ENCODE peak calls at places on chromosomes 12 and 14, in eight cellular contexts. One of them, this sample, is unnamed.

GRCh38 chr14:31194661-31195060 is 12.9 kb downstream of the HECTD1 start:
- DNase-seq in SK-N-SH: no peak
- DNase-seq in HCT116: no peak
- DNase-seq in GM12878: no peak
- DNase-seq in HepG2: no peak
- DNase-seq in K562: no peak
- DNase-seq in H1: no peak
- DNase-seq in endothelial cell of umbilical vein: no peak
- DNase-seq in this sample: no peak

GRCh38 chr12:66742508-66743367 is 63.9 kb upstream of the GRIP1 start:
- DNase-seq in SK-N-SH: no peak
- DNase-seq in HCT116: no peak
- DNase-seq in GM12878: no peak
- DNase-seq in HepG2: no peak
- DNase-seq in K562: no peak
- DNase-seq in H1: no peak
- DNase-seq in endothelial cell of umbilical vein: no peak
- DNase-seq in this sample: no peak

GRCh38 chr14:65277580-65278270 is 134.8 kb upstream of the FUT8 start:
- DNase-seq in SK-N-SH: no peak
- DNase-seq in HCT116: no peak
- DNase-seq in GM12878: no peak
- DNase-seq in HepG2: no peak
- DNase-seq in K562: no peak
- DNase-seq in H1: no peak
- DNase-seq in endothelial cell of umbilical vein: no peak
- DNase-seq in this sample: no peak

GRCh38 chr12:124279846-124280360 is 15.0 kb upstream of the RFLNA start:
- DNase-seq in SK-N-SH: no peak
- DNase-seq in HCT116: no peak
- DNase-seq in GM12878: no peak
- DNase-seq in HepG2: no peak
- DNase-seq in K562: no peak
- DNase-seq in H1: no peak
- DNase-seq in endothelial cell of umbilical vein: peak
- DNase-seq in this sample: no peak

GRCh38 chr14:96888593-96888992 is 91.4 kb downstream of the VRK1 start:
- DNase-seq in SK-N-SH: no peak
- DNase-seq in HCT116: no peak
- DNase-seq in GM12878: no peak
- DNase-seq in HepG2: no peak
- DNase-seq in K562: no peak
- DNase-seq in H1: no peak
- DNase-seq in endothelial cell of umbilical vein: no peak
- DNase-seq in this sample: no peak

GRCh38 chr12:53670966-53671365 is 4.9 kb downstream of the ATP5MC2 start:
- DNase-seq in SK-N-SH: no peak
- DNase-seq in HCT116: no peak
- DNase-seq in GM12878: no peak
- DNase-seq in HepG2: no peak
- DNase-seq in K562: no peak
- DNase-seq in H1: no peak
- DNase-seq in endothelial cell of umbilical vein: no peak
- DNase-seq in this sample: no peak

GRCh38 chr12:3464561-3464960 is 26.4 kb upstream of the PRMT8 start:
- DNase-seq in SK-N-SH: no peak
- DNase-seq in HCT116: peak
- DNase-seq in GM12878: no peak
- DNase-seq in HepG2: no peak
- DNase-seq in K562: peak
- DNase-seq in H1: no peak
- DNase-seq in endothelial cell of umbilical vein: no peak
- DNase-seq in this sample: no peak

GRCh38 chr12:6962285-6963015 is 8.0 kb downstream of the PHB2 start:
- DNase-seq in SK-N-SH: peak
- DNase-seq in HCT116: no peak
- DNase-seq in GM12878: no peak
- DNase-seq in HepG2: no peak
- DNase-seq in K562: peak
- DNase-seq in H1: no peak
- DNase-seq in endothelial cell of umbilical vein: no peak
- DNase-seq in this sample: peak

GRCh38 chr12:109773384-109774011 is 59.7 kb downstream of the TRPV4 start:
- DNase-seq in SK-N-SH: no peak
- DNase-seq in HCT116: no peak
- DNase-seq in GM12878: no peak
- DNase-seq in HepG2: no peak
- DNase-seq in K562: no peak
- DNase-seq in H1: no peak
- DNase-seq in endothelial cell of umbilical vein: no peak
- DNase-seq in this sample: no peak

GRCh38 chr14:88986146-88986841 is 161.8 kb downstream of the TTC8 start:
- DNase-seq in SK-N-SH: peak
- DNase-seq in HCT116: peak
- DNase-seq in GM12878: no peak
- DNase-seq in HepG2: no peak
- DNase-seq in K562: no peak
- DNase-seq in H1: no peak
- DNase-seq in endothelial cell of umbilical vein: no peak
- DNase-seq in this sample: no peak

GRCh38 chr12:108623577-108623976 is 10.1 kb downstream of the SELPLG start:
- DNase-seq in SK-N-SH: no peak
- DNase-seq in HCT116: no peak
- DNase-seq in GM12878: no peak
- DNase-seq in HepG2: no peak
- DNase-seq in K562: no peak
- DNase-seq in H1: no peak
- DNase-seq in endothelial cell of umbilical vein: no peak
- DNase-seq in this sample: no peak

GRCh38 chr14:61468063-61468825 is 146.9 kb downstream of the PRKCH start:
- DNase-seq in SK-N-SH: no peak
- DNase-seq in HCT116: no peak
- DNase-seq in GM12878: no peak
- DNase-seq in HepG2: no peak
- DNase-seq in K562: no peak
- DNase-seq in H1: no peak
- DNase-seq in endothelial cell of umbilical vein: no peak
- DNase-seq in this sample: no peak

GRCh38 chr12:86683568-86683991 is 427.4 kb upstream of the MGAT4C start:
- DNase-seq in SK-N-SH: no peak
- DNase-seq in HCT116: no peak
- DNase-seq in GM12878: no peak
- DNase-seq in HepG2: no peak
- DNase-seq in K562: no peak
- DNase-seq in H1: no peak
- DNase-seq in endothelial cell of umbilical vein: no peak
- DNase-seq in this sample: no peak

GRCh38 chr12:131784909-131785762 is 43.1 kb upstream of the MMP17 start:
- DNase-seq in SK-N-SH: no peak
- DNase-seq in HCT116: no peak
- DNase-seq in GM12878: no peak
- DNase-seq in HepG2: no peak
- DNase-seq in K562: no peak
- DNase-seq in H1: no peak
- DNase-seq in endothelial cell of umbilical vein: no peak
- DNase-seq in this sample: peak

GRCh38 chr12:54988402-54989054 is 4.0 kb upstream of the TESPA1 start:
- DNase-seq in SK-N-SH: no peak
- DNase-seq in HCT116: no peak
- DNase-seq in GM12878: no peak
- DNase-seq in HepG2: no peak
- DNase-seq in K562: peak
- DNase-seq in H1: no peak
- DNase-seq in endothelial cell of umbilical vein: peak
- DNase-seq in this sample: no peak

GRCh38 chr12:124309744-124310143 is 14.9 kb downstream of the RFLNA start:
- DNase-seq in SK-N-SH: no peak
- DNase-seq in HCT116: no peak
- DNase-seq in GM12878: no peak
- DNase-seq in HepG2: no peak
- DNase-seq in K562: no peak
- DNase-seq in H1: no peak
- DNase-seq in endothelial cell of umbilical vein: no peak
- DNase-seq in this sample: no peak

GRCh38 chr14:71680733-71681387 is 251.4 kb upstream of the RGS6 start:
- DNase-seq in SK-N-SH: no peak
- DNase-seq in HCT116: no peak
- DNase-seq in GM12878: no peak
- DNase-seq in HepG2: no peak
- DNase-seq in K562: no peak
- DNase-seq in H1: peak
- DNase-seq in endothelial cell of umbilical vein: no peak
- DNase-seq in this sample: peak

GRCh38 chr12:130506844-130507243 is 169.2 kb downstream of the PIWIL1 start:
- DNase-seq in SK-N-SH: no peak
- DNase-seq in HCT116: no peak
- DNase-seq in GM12878: no peak
- DNase-seq in HepG2: no peak
- DNase-seq in K562: peak
- DNase-seq in H1: no peak
- DNase-seq in endothelial cell of umbilical vein: no peak
- DNase-seq in this sample: no peak

DNA sequence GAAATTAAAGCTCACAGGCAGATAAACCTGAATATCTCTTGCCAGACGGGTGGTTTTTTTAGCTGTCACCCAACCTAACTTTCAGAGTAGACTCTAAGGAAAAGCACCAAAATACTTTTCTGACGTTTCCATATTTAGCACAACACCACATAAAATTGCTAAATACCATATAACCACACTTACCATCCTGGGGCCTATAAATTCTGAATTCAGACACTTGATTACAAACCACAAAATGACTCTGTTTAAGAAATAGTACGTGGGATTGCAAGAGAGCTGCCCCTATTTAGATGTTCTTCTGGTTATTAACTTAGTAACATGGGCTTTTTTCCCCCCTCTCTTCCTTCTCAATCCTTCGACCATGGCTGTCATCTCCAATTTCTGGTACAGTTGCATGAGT is 287.8 kb downstream of the BMP4 start:
- DNase-seq in SK-N-SH: no peak
- DNase-seq in HCT116: no peak
- DNase-seq in GM12878: no peak
- DNase-seq in HepG2: no peak
- DNase-seq in K562: no peak
- DNase-seq in H1: no peak
- DNase-seq in endothelial cell of umbilical vein: no peak
- DNase-seq in this sample: no peak
- H3K4me2 ChIP-seq in SK-N-SH: no peak
- H3K4me2 ChIP-seq in HCT116: no peak
- H3K4me2 ChIP-seq in GM12878: no peak
- H3K4me2 ChIP-seq in HepG2: no peak
- H3K4me2 ChIP-seq in K562: no peak
- H3K4me2 ChIP-seq in H1: no peak
- H3K4me2 ChIP-seq in endothelial cell of umbilical vein: no peak
- H3K4me2 ChIP-seq in this sample: no peak

GRCh38 chr14:101001311-101002069 is 98.0 kb upstream of the RTL1 start:
- DNase-seq in SK-N-SH: no peak
- DNase-seq in HCT116: no peak
- DNase-seq in GM12878: no peak
- DNase-seq in HepG2: no peak
- DNase-seq in K562: no peak
- DNase-seq in H1: no peak
- DNase-seq in endothelial cell of umbilical vein: no peak
- DNase-seq in this sample: no peak
- TF ChIP-seq POLR2AphosphoS5 in SK-N-SH: no peak
- TF ChIP-seq POLR2AphosphoS5 in HCT116: no peak
- TF ChIP-seq POLR2AphosphoS5 in GM12878: no peak
- TF ChIP-seq POLR2AphosphoS5 in HepG2: no peak
- TF ChIP-seq POLR2AphosphoS5 in K562: no peak
- TF ChIP-seq POLR2AphosphoS5 in H1: no peak
- TF ChIP-seq POLR2AphosphoS5 in endothelial cell of umbilical vein: no peak
- TF ChIP-seq POLR2AphosphoS5 in this sample: no peak

GRCh38 chr12:87689196-87689595 is 340.0 kb downstream of the C12orf50 start:
- DNase-seq in SK-N-SH: no peak
- DNase-seq in HCT116: no peak
- DNase-seq in GM12878: no peak
- DNase-seq in HepG2: no peak
- DNase-seq in K562: no peak
- DNase-seq in H1: no peak
- DNase-seq in endothelial cell of umbilical vein: no peak
- DNase-seq in this sample: no peak

GRCh38 chr12:87690236-87690810 is 338.9 kb downstream of the C12orf50 start:
- DNase-seq in SK-N-SH: no peak
- DNase-seq in HCT116: no peak
- DNase-seq in GM12878: no peak
- DNase-seq in HepG2: no peak
- DNase-seq in K562: no peak
- DNase-seq in H1: no peak
- DNase-seq in endothelial cell of umbilical vein: no peak
- DNase-seq in this sample: no peak

GRCh38 chr12:87685696-87686095 is 343.5 kb downstream of the C12orf50 start:
- DNase-seq in SK-N-SH: no peak
- DNase-seq in HCT116: no peak
- DNase-seq in GM12878: no peak
- DNase-seq in HepG2: no peak
- DNase-seq in K562: no peak
- DNase-seq in H1: no peak
- DNase-seq in endothelial cell of umbilical vein: no peak
- DNase-seq in this sample: no peak

GRCh38 chr12:87687362-87687761 is 341.8 kb downstream of the C12orf50 start:
- DNase-seq in SK-N-SH: no peak
- DNase-seq in HCT116: no peak
- DNase-seq in GM12878: no peak
- DNase-seq in HepG2: no peak
- DNase-seq in K562: no peak
- DNase-seq in H1: no peak
- DNase-seq in endothelial cell of umbilical vein: peak
- DNase-seq in this sample: peak
- H3K4me2 ChIP-seq in SK-N-SH: no peak
- H3K4me2 ChIP-seq in HCT116: no peak
- H3K4me2 ChIP-seq in GM12878: no peak
- H3K4me2 ChIP-seq in HepG2: no peak
- H3K4me2 ChIP-seq in K562: no peak
- H3K4me2 ChIP-seq in H1: no peak
- H3K4me2 ChIP-seq in endothelial cell of umbilical vein: no peak
- H3K4me2 ChIP-seq in this sample: no peak

GRCh38 chr12:52415870-52416750 is 10.0 kb upstream of the KRT82 start:
- DNase-seq in SK-N-SH: no peak
- DNase-seq in HCT116: no peak
- DNase-seq in GM12878: no peak
- DNase-seq in HepG2: no peak
- DNase-seq in K562: no peak
- DNase-seq in H1: no peak
- DNase-seq in endothelial cell of umbilical vein: no peak
- DNase-seq in this sample: no peak
- TF ChIP-seq POLR2AphosphoS5 in SK-N-SH: no peak
- TF ChIP-seq POLR2AphosphoS5 in HCT116: no peak
- TF ChIP-seq POLR2AphosphoS5 in GM12878: no peak
- TF ChIP-seq POLR2AphosphoS5 in HepG2: no peak
- TF ChIP-seq POLR2AphosphoS5 in K562: no peak
- TF ChIP-seq POLR2AphosphoS5 in H1: no peak
- TF ChIP-seq POLR2AphosphoS5 in endothelial cell of umbilical vein: no peak
- TF ChIP-seq POLR2AphosphoS5 in this sample: no peak